ENCODE peak calls at places on chromosomes 7 and 10, in eight cellular contexts. P, Q, K, X, A, U, T and F are unnamed samples.

GRCh38 chr7:41979834-41980307 is 257.1 kb downstream of the GLI3 start:
- DNase-seq in P (peak; percentile 73), T (no peak), A (peak; percentile 39), Q (peak; percentile 50), U (peak; percentile 31), X (peak; percentile 55), K (no peak), F (peak; percentile 63)

GRCh38 chr7:87876759-87877234 is 504 bp downstream of the DBF4 start:
- DNase-seq in P (peak; percentile 62), K (no peak), T (peak; percentile 46), U (peak; percentile 84), X (peak; percentile 61), Q (peak; percentile 53), A (peak; percentile 77), F (peak; percentile 80)

GRCh38 chr10:109191341-109191740 is 732.0 kb downstream of the XPNPEP1 start:
- DNase-seq in A (no peak), P (no peak), Q (no peak), U (no peak), K (no peak), T (no peak), X (no peak), F (no peak)

GRCh38 chr7:158409816-158410330 is 177.8 kb downstream of the PTPRN2 start:
- DNase-seq in U (no peak), A (no peak), T (no peak), Q (no peak), X (no peak), P (no peak), K (no peak), F (no peak)

GRCh38 chr10:91185239-91185875 is 35.1 kb upstream of the PCGF5 start:
- DNase-seq in K (no peak), U (no peak), Q (no peak), X (peak; percentile 81), A (no peak), T (peak; percentile 65), P (peak; percentile 54), F (peak; percentile 23)

GRCh38 chr10:17544465-17544864 is 72.7 kb downstream of the HACD1 start:
- DNase-seq in U (no peak), P (peak; percentile 33), X (peak; percentile 32), T (no peak), A (no peak), K (no peak), Q (no peak), F (no peak)

GRCh38 chr7:84013616-84014240 is 180.9 kb downstream of the SEMA3A start:
- DNase-seq in X (no peak), T (no peak), Q (peak; percentile 30), K (no peak), P (no peak), U (peak; percentile 2), A (no peak), F (no peak)

GRCh38 chr10:6140141-6140841 is 51.5 kb downstream of the RBM17 start:
- DNase-seq in K (no peak), U (peak; percentile 63), X (no peak), A (peak; percentile 31), Q (no peak), T (no peak), P (no peak), F (no peak)

GRCh38 chr7:157930926-157931466 is 594.2 kb downstream of the DNAJB6 start:
- DNase-seq in U (no peak), K (no peak), Q (no peak), P (no peak), A (no peak), T (no peak), X (no peak), F (no peak)

GRCh38 chr10:97179731-97180366 is 5.9 kb downstream of the SLIT1 start:
- DNase-seq in K (no peak), Q (peak; percentile 90), T (no peak), P (no peak), U (peak; percentile 94), A (peak; percentile 84), X (no peak), F (peak; percentile 41)

GRCh38 chr7:56079450-56080185 is 13.1 kb downstream of the PHKG1 start:
- DNase-seq in K (no peak), A (peak; percentile 92), U (no peak), T (peak; percentile 57), X (peak; percentile 71), P (peak; percentile 79), Q (peak; percentile 65), F (no peak)

GRCh38 chr7:129781128-129781855 is 169.8 kb downstream of the NRF1 start:
- DNase-seq in A (peak; percentile 75), P (no peak), Q (no peak), K (no peak), U (no peak), X (no peak), T (no peak), F (no peak)

GRCh38 chr7:1842321-1843221 is 172.5 kb downstream of the ELFN1 start:
- DNase-seq in K (no peak), Q (no peak), A (peak; percentile 89), T (no peak), U (peak; percentile 56), X (peak; percentile 7), P (peak; percentile 36), F (peak; percentile 40)

GRCh38 chr10:91043173-91043910 is 122.5 kb upstream of the ANKRD1 start:
- DNase-seq in A (peak; percentile 52), Q (no peak), U (peak; percentile 53), K (no peak), X (peak; percentile 16), P (peak; percentile 45), T (no peak), F (peak; percentile 38)

GRCh38 chr7:123275036-123275753 is 75.4 kb upstream of the SLC13A1 start:
- DNase-seq in A (peak; percentile 17), P (peak; percentile 59), Q (no peak), U (no peak), X (no peak), K (no peak), T (no peak), F (peak; percentile 25)

GRCh38 chr10:51117053-51117660 is 42.9 kb downstream of the PRKG1 start:
- DNase-seq in T (peak; percentile 13), A (no peak), P (peak; percentile 37), U (no peak), X (peak; percentile 13), K (no peak), Q (no peak), F (no peak)

GRCh38 chr10:70607936-70608335 is 5.4 kb upstream of the PRF1 start:
- DNase-seq in X (no peak), T (no peak), A (no peak), K (no peak), P (no peak), U (no peak), Q (no peak), F (no peak)

GRCh38 chr7:72098812-72099211 is 313.3 kb downstream of the CALN1 start:
- DNase-seq in T (no peak), P (no peak), U (no peak), X (no peak), Q (no peak), K (no peak), A (peak; percentile 88), F (peak; percentile 58)

GRCh38 chr7:5408777-5409176 is 14.9 kb downstream of the TNRC18 start:
- DNase-seq in T (peak; percentile 75), U (no peak), K (no peak), X (peak; percentile 77), A (no peak), Q (no peak), P (peak; percentile 50), F (no peak)

GRCh38 chr7:135901585-135902540 is 75.3 kb downstream of the MTPN start:
- DNase-seq in P (no peak), U (peak; percentile 36), A (no peak), Q (no peak), K (no peak), X (no peak), T (no peak), F (no peak)

GRCh38 chr7:95302976-95303375 is 21.4 kb downstream of the PON1 start:
- DNase-seq in U (no peak), A (no peak), T (no peak), X (no peak), Q (no peak), K (no peak), P (no peak), F (no peak)

GRCh38 chr7:95309951-95310350 is 14.4 kb downstream of the PON1 start:
- DNase-seq in K (no peak), Q (no peak), T (no peak), U (no peak), P (no peak), A (no peak), X (no peak), F (no peak)

GRCh38 chr7:95303501-95303900 is 20.8 kb downstream of the PON1 start:
- DNase-seq in Q (no peak), T (no peak), P (no peak), K (no peak), A (no peak), X (no peak), U (no peak), F (no peak)

GRCh38 chr7:95304990-95305389 is 19.3 kb downstream of the PON1 start:
- DNase-seq in U (no peak), K (no peak), T (no peak), P (no peak), X (no peak), A (no peak), Q (no peak), F (no peak)
- H3K4me1 ChIP-seq in U (peaks cover 17% of the 10 kb centered on the region), K (no peaks in the 10 kb centered on the region), T (no peaks in the 10 kb centered on the region), P (no peaks in the 10 kb centered on the region), X (no peaks in the 10 kb centered on the region), A (peaks cover 3% of the 10 kb centered on the region), Q (no peaks in the 10 kb centered on the region), F (peaks cover 7% of the 10 kb centered on the region)

DNA sequence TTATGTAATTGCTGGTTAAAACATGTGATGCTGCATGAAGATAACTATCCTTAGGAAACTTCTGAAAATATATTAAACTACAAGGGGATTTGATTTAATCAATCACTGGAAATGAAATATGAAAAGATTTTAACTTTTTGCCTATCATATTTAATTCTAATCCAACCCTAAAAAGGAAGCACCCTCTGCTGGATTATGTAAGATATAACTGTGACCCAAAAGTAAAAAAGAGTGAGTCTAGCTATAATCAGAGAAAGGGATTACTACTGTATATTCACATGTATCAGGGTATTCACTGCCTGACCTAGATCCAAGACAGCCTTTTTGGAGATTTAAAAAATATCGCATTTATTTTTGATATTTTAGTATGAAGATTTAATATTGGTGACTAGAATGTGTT is 295.5 kb downstream of the MDFIC start:
- DNase-seq in Q (no peak), T (no peak), A (no peak), U (no peak), P (peak; percentile 42), K (no peak), X (no peak), F (no peak)
- TF ChIP-seq CTCF in Q (no peak), T (no peak), A (peak; percentile 40), U (no peak), P (peak; percentile 38), K (no peak), X (peak; percentile 28), F (no peak)

DNA sequence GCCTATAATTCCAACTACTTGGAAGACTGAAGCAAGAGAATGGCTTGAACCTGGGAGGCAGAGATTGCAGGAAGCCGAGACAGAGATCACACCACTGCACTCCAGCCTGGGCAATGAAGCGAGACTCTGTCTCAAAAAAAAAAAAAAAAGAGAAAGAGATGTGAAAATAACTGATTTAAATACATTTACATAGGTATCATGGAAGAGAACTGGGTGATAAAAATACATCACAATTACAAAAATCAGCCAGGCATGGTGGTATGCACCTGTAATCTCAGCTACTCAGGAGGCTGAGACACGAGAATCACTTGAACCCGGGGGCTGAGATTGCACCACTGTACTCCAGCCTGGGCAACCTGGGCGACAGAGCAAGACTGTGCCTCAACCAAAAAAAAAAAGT is 19.8 kb downstream of the NANOS1 start:
- DNase-seq in Q (no peak), U (no peak), X (no peak), T (no peak), A (no peak), P (no peak), K (no peak), F (no peak)
- H4K20me1 ChIP-seq in Q (no peaks in the 10 kb centered on the region), U (peaks cover 68% of the 10 kb centered on the region), X (peaks cover 68% of the 10 kb centered on the region), T (peaks cover 99% of the 10 kb centered on the region), A (peaks cover 57% of the 10 kb centered on the region), P (peaks cover 2% of the 10 kb centered on the region), K (peaks cover 7% of the 10 kb centered on the region), F (peaks cover 44% of the 10 kb centered on the region)

GRCh38 chr7:128005759-128006159 is 25.5 kb downstream of the LRRC4 start:
- DNase-seq in X (no peak), K (no peak), T (no peak), P (no peak), A (no peak), Q (no peak), U (no peak), F (no peak)
- H3K4me1 ChIP-seq in X (no peaks in the 10 kb centered on the region), K (no peaks in the 10 kb centered on the region), T (no peaks in the 10 kb centered on the region), P (no peaks in the 10 kb centered on the region), A (no peaks in the 10 kb centered on the region), Q (no peaks in the 10 kb centered on the region), U (peaks cover 14% of the 10 kb centered on the region), F (peaks cover 14% of the 10 kb centered on the region)